ENCODE peak calls at places on chromosomes 4 and X, in eight cellular contexts. One of them, this sample, is unnamed.

GRCh38 chrX:150476183-150476699 is 92.2 kb upstream of the MTM1 start:
- DNase-seq in fibroblast of mammary gland: peak
- DNase-seq in upper lobe of left lung: no peak
- DNase-seq in aorta: no peak
- DNase-seq in cardiac muscle cell: peak
- DNase-seq in endodermal cell: no peak
- DNase-seq in BJ: peak
- DNase-seq in IMR-90: peak
- DNase-seq in this sample: no peak

GRCh38 chrX:23317799-23318724 is 16.6 kb upstream of the PTCHD1 start:
- DNase-seq in fibroblast of mammary gland: peak
- DNase-seq in upper lobe of left lung: no peak
- DNase-seq in aorta: no peak
- DNase-seq in cardiac muscle cell: peak
- DNase-seq in endodermal cell: peak
- DNase-seq in BJ: no peak
- DNase-seq in IMR-90: no peak
- DNase-seq in this sample: peak

GRCh38 chrX:124239911-124240310 is 92.5 kb upstream of the TEX13D start:
- DNase-seq in fibroblast of mammary gland: no peak
- DNase-seq in upper lobe of left lung: no peak
- DNase-seq in aorta: no peak
- DNase-seq in cardiac muscle cell: no peak
- DNase-seq in endodermal cell: no peak
- DNase-seq in BJ: no peak
- DNase-seq in IMR-90: no peak
- DNase-seq in this sample: no peak

GRCh38 chr4:141331534-141332358 is 111.1 kb downstream of the ZNF330 start:
- DNase-seq in fibroblast of mammary gland: no peak
- DNase-seq in upper lobe of left lung: no peak
- DNase-seq in aorta: no peak
- DNase-seq in cardiac muscle cell: no peak
- DNase-seq in endodermal cell: no peak
- DNase-seq in BJ: no peak
- DNase-seq in IMR-90: no peak
- DNase-seq in this sample: no peak

GRCh38 chr4:1172971-1173757 is 781 bp upstream of the SPON2 start:
- DNase-seq in fibroblast of mammary gland: peak
- DNase-seq in upper lobe of left lung: no peak
- DNase-seq in aorta: no peak
- DNase-seq in cardiac muscle cell: peak
- DNase-seq in endodermal cell: peak
- DNase-seq in BJ: peak
- DNase-seq in IMR-90: peak
- DNase-seq in this sample: no peak

GRCh38 chrX:41481264-41482109 is 34.3 kb downstream of the NYX start:
- DNase-seq in fibroblast of mammary gland: peak
- DNase-seq in upper lobe of left lung: no peak
- DNase-seq in aorta: no peak
- DNase-seq in cardiac muscle cell: no peak
- DNase-seq in endodermal cell: peak
- DNase-seq in BJ: no peak
- DNase-seq in IMR-90: no peak
- DNase-seq in this sample: no peak

GRCh38 chr4:10085828-10086505 is 30.6 kb downstream of the WDR1 start:
- DNase-seq in fibroblast of mammary gland: no peak
- DNase-seq in upper lobe of left lung: no peak
- DNase-seq in aorta: peak
- DNase-seq in cardiac muscle cell: no peak
- DNase-seq in endodermal cell: no peak
- DNase-seq in BJ: no peak
- DNase-seq in IMR-90: no peak
- DNase-seq in this sample: no peak

GRCh38 chr4:82017680-82018079 is 356.1 kb downstream of the HNRNPD start:
- DNase-seq in fibroblast of mammary gland: peak
- DNase-seq in upper lobe of left lung: no peak
- DNase-seq in aorta: no peak
- DNase-seq in cardiac muscle cell: peak
- DNase-seq in endodermal cell: peak
- DNase-seq in BJ: no peak
- DNase-seq in IMR-90: peak
- DNase-seq in this sample: peak

GRCh38 chrX:77014655-77015377 is 432.4 kb upstream of the FGF16 start:
- DNase-seq in fibroblast of mammary gland: no peak
- DNase-seq in upper lobe of left lung: no peak
- DNase-seq in aorta: no peak
- DNase-seq in cardiac muscle cell: no peak
- DNase-seq in endodermal cell: peak
- DNase-seq in BJ: no peak
- DNase-seq in IMR-90: no peak
- DNase-seq in this sample: peak

GRCh38 chr4:91064157-91064853 is 937.1 kb downstream of the CCSER1 start:
- DNase-seq in fibroblast of mammary gland: no peak
- DNase-seq in upper lobe of left lung: no peak
- DNase-seq in aorta: no peak
- DNase-seq in cardiac muscle cell: peak
- DNase-seq in endodermal cell: peak
- DNase-seq in BJ: no peak
- DNase-seq in IMR-90: no peak
- DNase-seq in this sample: peak

GRCh38 chr4:42152507-42153504 is at the start of gene BEND4:
- DNase-seq in fibroblast of mammary gland: peak
- DNase-seq in upper lobe of left lung: no peak
- DNase-seq in aorta: no peak
- DNase-seq in cardiac muscle cell: no peak
- DNase-seq in endodermal cell: peak
- DNase-seq in BJ: no peak
- DNase-seq in IMR-90: no peak
- DNase-seq in this sample: peak

GRCh38 chr4:54085284-54085683 is 14.7 kb upstream of the GSX2 start:
- DNase-seq in fibroblast of mammary gland: peak
- DNase-seq in upper lobe of left lung: no peak
- DNase-seq in aorta: no peak
- DNase-seq in cardiac muscle cell: peak
- DNase-seq in endodermal cell: no peak
- DNase-seq in BJ: no peak
- DNase-seq in IMR-90: peak
- DNase-seq in this sample: no peak

GRCh38 chrX:76454456-76454927 is 27.0 kb downstream of the MAGEE1 start:
- DNase-seq in fibroblast of mammary gland: peak
- DNase-seq in upper lobe of left lung: no peak
- DNase-seq in aorta: no peak
- DNase-seq in cardiac muscle cell: peak
- DNase-seq in endodermal cell: peak
- DNase-seq in BJ: no peak
- DNase-seq in IMR-90: peak
- DNase-seq in this sample: peak

GRCh38 chr4:39410415-39410814 is 3.7 kb downstream of the KLB start:
- DNase-seq in fibroblast of mammary gland: peak
- DNase-seq in upper lobe of left lung: no peak
- DNase-seq in aorta: no peak
- DNase-seq in cardiac muscle cell: peak
- DNase-seq in endodermal cell: no peak
- DNase-seq in BJ: no peak
- DNase-seq in IMR-90: no peak
- DNase-seq in this sample: no peak

GRCh38 chrX:50204364-50204899 is at the start of gene CCNB3:
- DNase-seq in fibroblast of mammary gland: peak
- DNase-seq in upper lobe of left lung: peak
- DNase-seq in aorta: peak
- DNase-seq in cardiac muscle cell: peak
- DNase-seq in endodermal cell: peak
- DNase-seq in BJ: peak
- DNase-seq in IMR-90: peak
- DNase-seq in this sample: peak

GRCh38 chr4:56656346-56656643 is 24.8 kb downstream of the HOPX start:
- DNase-seq in fibroblast of mammary gland: no peak
- DNase-seq in upper lobe of left lung: peak
- DNase-seq in aorta: no peak
- DNase-seq in cardiac muscle cell: no peak
- DNase-seq in endodermal cell: peak
- DNase-seq in BJ: no peak
- DNase-seq in IMR-90: no peak
- DNase-seq in this sample: no peak

GRCh38 chrX:112803060-112803459 is 37.6 kb downstream of the AMOT start:
- DNase-seq in fibroblast of mammary gland: no peak
- DNase-seq in upper lobe of left lung: no peak
- DNase-seq in aorta: no peak
- DNase-seq in cardiac muscle cell: no peak
- DNase-seq in endodermal cell: no peak
- DNase-seq in BJ: no peak
- DNase-seq in IMR-90: no peak
- DNase-seq in this sample: no peak

GRCh38 chr4:124684301-124684700 is 28.2 kb downstream of the ANKRD50 start:
- DNase-seq in fibroblast of mammary gland: peak
- DNase-seq in upper lobe of left lung: no peak
- DNase-seq in aorta: no peak
- DNase-seq in cardiac muscle cell: no peak
- DNase-seq in endodermal cell: no peak
- DNase-seq in BJ: no peak
- DNase-seq in IMR-90: peak
- DNase-seq in this sample: no peak

GRCh38 chrX:100685284-100685996 is 41.4 kb downstream of the SRPX2 start:
- DNase-seq in fibroblast of mammary gland: peak
- DNase-seq in upper lobe of left lung: no peak
- DNase-seq in aorta: peak
- DNase-seq in cardiac muscle cell: peak
- DNase-seq in endodermal cell: peak
- DNase-seq in BJ: no peak
- DNase-seq in IMR-90: peak
- DNase-seq in this sample: peak

GRCh38 chr4:124060261-124060918 is 652.1 kb downstream of the ANKRD50 start:
- DNase-seq in fibroblast of mammary gland: peak
- DNase-seq in upper lobe of left lung: no peak
- DNase-seq in aorta: peak
- DNase-seq in cardiac muscle cell: peak
- DNase-seq in endodermal cell: no peak
- DNase-seq in BJ: peak
- DNase-seq in IMR-90: peak
- DNase-seq in this sample: peak

DNA sequence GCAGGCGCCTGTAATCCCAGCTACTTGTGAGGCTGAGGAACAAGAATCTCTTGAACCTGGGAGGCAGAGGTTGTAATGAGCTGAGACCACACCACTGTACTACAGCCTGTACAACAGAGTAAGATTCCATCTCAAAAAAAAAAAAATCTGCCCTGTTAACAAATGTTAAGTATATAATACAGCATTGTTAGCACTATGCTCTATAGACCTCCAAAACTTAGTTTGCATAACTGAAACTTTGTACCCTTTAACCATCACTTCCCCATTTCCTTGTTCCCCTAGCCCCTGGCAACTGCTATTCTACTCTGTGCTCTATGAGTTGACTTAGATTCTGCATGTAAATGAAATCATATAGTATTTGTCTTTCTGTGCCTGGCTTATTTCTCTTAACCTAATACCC is 76.7 kb downstream of the TAB3 start:
- DNase-seq in fibroblast of mammary gland: no peak
- DNase-seq in upper lobe of left lung: no peak
- DNase-seq in aorta: no peak
- DNase-seq in cardiac muscle cell: no peak
- DNase-seq in endodermal cell: no peak
- DNase-seq in BJ: no peak
- DNase-seq in IMR-90: no peak
- DNase-seq in this sample: no peak
- H3K4me3 ChIP-seq in fibroblast of mammary gland: no peak
- H3K4me3 ChIP-seq in upper lobe of left lung: no peak
- H3K4me3 ChIP-seq in aorta: no peak
- H3K4me3 ChIP-seq in cardiac muscle cell: no peak
- H3K4me3 ChIP-seq in endodermal cell: no peak
- H3K4me3 ChIP-seq in BJ: no peak
- H3K4me3 ChIP-seq in IMR-90: no peak
- H3K4me3 ChIP-seq in this sample: no peak

DNA sequence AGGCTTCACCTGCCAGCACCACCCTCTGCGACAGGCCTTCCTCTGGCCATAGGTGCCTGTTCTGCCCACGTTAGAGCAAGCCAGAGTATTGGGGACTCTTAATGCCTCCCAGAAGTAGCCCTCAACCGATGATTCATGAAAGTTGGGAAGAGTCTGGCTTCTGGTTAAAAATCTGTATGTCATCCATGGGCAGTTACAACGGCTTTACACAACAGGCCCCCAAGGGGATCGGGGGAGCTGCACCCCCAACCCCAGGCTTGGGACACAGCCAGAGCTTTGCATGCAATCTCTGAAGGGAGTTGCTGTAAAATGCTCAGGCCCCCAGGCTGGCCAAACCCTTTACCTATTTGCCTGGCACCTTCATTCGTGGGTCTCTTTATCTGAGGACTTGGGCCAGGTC is 5.4 kb upstream of the CYTL1 start:
- DNase-seq in fibroblast of mammary gland: peak
- DNase-seq in upper lobe of left lung: no peak
- DNase-seq in aorta: no peak
- DNase-seq in cardiac muscle cell: peak
- DNase-seq in endodermal cell: no peak
- DNase-seq in BJ: no peak
- DNase-seq in IMR-90: no peak
- DNase-seq in this sample: no peak
- H3K4me3 ChIP-seq in fibroblast of mammary gland: no peak
- H3K4me3 ChIP-seq in upper lobe of left lung: no peak
- H3K4me3 ChIP-seq in aorta: no peak
- H3K4me3 ChIP-seq in cardiac muscle cell: no peak
- H3K4me3 ChIP-seq in endodermal cell: no peak
- H3K4me3 ChIP-seq in BJ: no peak
- H3K4me3 ChIP-seq in IMR-90: no peak
- H3K4me3 ChIP-seq in this sample: no peak

DNA sequence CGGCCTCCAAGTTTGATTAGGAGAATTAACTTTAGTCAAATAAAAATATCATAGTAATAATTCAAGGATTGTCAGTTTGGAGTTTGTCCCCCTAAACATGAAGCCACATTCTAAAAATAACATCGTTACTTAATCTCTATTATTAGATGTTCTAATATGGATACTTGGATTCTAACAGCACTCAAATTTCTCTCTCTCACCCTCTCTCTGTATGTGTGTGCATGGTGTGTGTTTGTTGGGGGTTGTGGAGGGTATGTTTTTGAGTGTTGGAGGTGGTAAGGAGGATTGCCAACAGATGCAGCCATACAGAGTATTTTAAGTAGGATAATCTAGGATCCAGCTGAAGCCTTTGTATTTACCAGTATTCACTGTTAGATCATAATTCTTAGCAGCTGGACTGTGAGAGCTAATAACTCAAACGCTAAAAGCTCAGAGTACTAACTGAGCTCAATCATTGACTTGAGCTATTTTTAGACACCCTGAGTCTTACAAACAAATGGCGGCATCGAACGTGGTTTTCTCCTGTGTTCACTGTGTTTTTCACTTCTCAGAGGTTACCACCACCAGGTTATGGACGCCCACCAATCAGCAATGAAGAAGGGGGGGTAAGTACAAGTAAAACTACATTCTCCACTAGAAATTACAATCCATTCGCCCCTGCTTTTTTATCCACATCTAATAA is 8.8 kb downstream of the ENAM start:
- DNase-seq in fibroblast of mammary gland: peak
- DNase-seq in upper lobe of left lung: no peak
- DNase-seq in aorta: no peak
- DNase-seq in cardiac muscle cell: no peak
- DNase-seq in endodermal cell: no peak
- DNase-seq in BJ: no peak
- DNase-seq in IMR-90: peak
- DNase-seq in this sample: no peak
- H3K4me3 ChIP-seq in fibroblast of mammary gland: no peak
- H3K4me3 ChIP-seq in upper lobe of left lung: no peak
- H3K4me3 ChIP-seq in aorta: peak
- H3K4me3 ChIP-seq in cardiac muscle cell: no peak
- H3K4me3 ChIP-seq in endodermal cell: no peak
- H3K4me3 ChIP-seq in BJ: no peak
- H3K4me3 ChIP-seq in IMR-90: no peak
- H3K4me3 ChIP-seq in this sample: no peak

GRCh38 chrX:72713130-72713529 is 976 bp downstream of the PHKA1 start:
- DNase-seq in fibroblast of mammary gland: peak
- DNase-seq in upper lobe of left lung: no peak
- DNase-seq in aorta: no peak
- DNase-seq in cardiac muscle cell: peak
- DNase-seq in endodermal cell: no peak
- DNase-seq in BJ: no peak
- DNase-seq in IMR-90: no peak
- DNase-seq in this sample: no peak
- H3K4me3 ChIP-seq in fibroblast of mammary gland: peak
- H3K4me3 ChIP-seq in upper lobe of left lung: peak
- H3K4me3 ChIP-seq in aorta: peak
- H3K4me3 ChIP-seq in cardiac muscle cell: peak
- H3K4me3 ChIP-seq in endodermal cell: peak
- H3K4me3 ChIP-seq in BJ: no peak
- H3K4me3 ChIP-seq in IMR-90: no peak
- H3K4me3 ChIP-seq in this sample: peak